ENCODE peak calls at places on chromosomes 2 and 18, in ten cellular contexts. L is RPMI7951; F is AG08395; H is bronchial epithelial cell; G is activated CD4-positive, alpha-beta T cell treated with anti-CD3 and anti-CD28 coated beads, Interleukin-2, amount 10 ng/mL, durations not matched to agents 7 days and 5 days; I is iPS DF 19.7; A is COR-L47; V is HTR-8/SVneo; T is NCI-H460; D is choroid plexus epithelial cell. C is an unnamed sample.
A peak's percentile ranks its signal among the peaks of the same experiment; 100 is the strongest.

GRCh38 chr2:71548589-71549485 is 95.5 kb downstream of the DYSF start:
- DNase-seq in T (peak; percentile 19), H (peak; percentile 12), D (peak; percentile 70), I (no peak), F (peak; percentile 88), G (peak; percentile 67), V (peak; percentile 89), A (peak; percentile 37), L (peak; percentile 64), C (peak; percentile 79)

GRCh38 chr2:157106950-157107349 is 150.6 kb upstream of the GALNT5 start:
- DNase-seq in L (no peak), T (no peak), V (no peak), F (no peak), H (no peak), D (peak; percentile 42), I (no peak), G (no peak), A (no peak), C (no peak)

GRCh38 chr2:119491776-119492525 is 32.3 kb downstream of the SCTR start:
- DNase-seq in D (peak; percentile 96), A (no peak), I (no peak), F (peak; percentile 82), L (peak; percentile 55), T (peak; percentile 28), H (peak; percentile 93), G (no peak), V (peak; percentile 85), C (no peak)

GRCh38 chr2:145864501-145864900 is 1344.6 kb upstream of the ZEB2 start:
- DNase-seq in I (no peak), A (no peak), F (no peak), V (no peak), L (no peak), G (no peak), H (peak; percentile 64), T (no peak), D (no peak), C (no peak)

GRCh38 chr2:216388046-216388884 is 16.0 kb upstream of the MARCHF4 start:
- DNase-seq in F (no peak), A (no peak), L (no peak), I (no peak), H (peak; percentile 20), D (no peak), G (peak; percentile 29), V (no peak), T (no peak), C (no peak)

GRCh38 chr18:318791-319291 is 51.0 kb upstream of the THOC1 start:
- DNase-seq in H (no peak), T (no peak), G (no peak), D (no peak), I (no peak), L (no peak), A (no peak), F (no peak), V (no peak), C (no peak)

GRCh38 chr2:121245913-121246312 is 39.1 kb downstream of the TFCP2L1 start:
- DNase-seq in D (no peak), F (no peak), V (no peak), A (no peak), H (no peak), G (no peak), I (no peak), T (peak; percentile 30), L (no peak), C (no peak)

GRCh38 chr2:85611217-85611704 is 605 bp downstream of the C2orf68 start:
- DNase-seq in T (no peak), L (no peak), H (no peak), A (no peak), D (no peak), F (no peak), G (no peak), V (no peak), I (no peak), C (no peak)

GRCh38 chr2:226398580-226398979 is 401.0 kb downstream of the IRS1 start:
- DNase-seq in V (no peak), L (no peak), T (no peak), I (no peak), A (no peak), H (no peak), G (no peak), F (peak; percentile 38), D (peak; percentile 78), C (no peak)